ENCODE peak calls at places on chromosomes 4 and X, in seven cellular contexts. L is IMR-90, Y is K562, T is suprapubic skin, W is lower leg skin, V is NB4, R is ovary. A is an unnamed sample.

GRCh38 chr4:84530449-84530848 is 31.4 kb upstream of the NKX6-1 start:
- DNase-seq in L (peak; percentile 4), Y (no peak), T (no peak), W (no peak), V (no peak), R (no peak), A (no peak)

GRCh38 chr4:55636622-55636999 is 513 bp upstream of the NMU start:
- DNase-seq in L (no peak), Y (no peak), T (no peak), W (no peak), V (no peak), R (no peak), A (no peak)

GRCh38 chr4:83894831-83895230 is 358.9 kb downstream of the GPAT3 start:
- DNase-seq in L (no peak), Y (no peak), T (no peak), W (no peak), V (no peak), R (no peak), A (no peak)

GRCh38 chr4:89397464-89397863 is 89.9 kb upstream of the GPRIN3 start:
- DNase-seq in L (no peak), Y (no peak), T (no peak), W (no peak), V (no peak), R (no peak), A (no peak)

GRCh38 chrX:152899111-152899873 is 1.4 kb downstream of the ZNF185 start:
- DNase-seq in L (no peak), Y (no peak), T (no peak), W (no peak), V (no peak), R (no peak), A (no peak)

GRCh38 chrX:7389576-7389975 is 241.6 kb upstream of the PUDP start:
- DNase-seq in L (no peak), Y (no peak), T (no peak), W (no peak), V (no peak), R (no peak), A (no peak)

GRCh38 chr4:125322363-125322730 is 7.6 kb downstream of the FAT4 start:
- DNase-seq in L (peak; percentile 35), Y (no peak), T (no peak), W (peak; percentile 24), V (no peak), R (no peak), A (no peak)

GRCh38 chr4:20454440-20455037 is 202.8 kb downstream of the SLIT2 start:
- DNase-seq in L (no peak), Y (no peak), T (no peak), W (no peak), V (no peak), R (no peak), A (no peak)

GRCh38 chr4:52925531-52925968 is 63.4 kb downstream of the RASL11B start:
- DNase-seq in L (no peak), Y (no peak), T (no peak), W (no peak), V (peak; percentile 76), R (no peak), A (no peak)

DNA sequence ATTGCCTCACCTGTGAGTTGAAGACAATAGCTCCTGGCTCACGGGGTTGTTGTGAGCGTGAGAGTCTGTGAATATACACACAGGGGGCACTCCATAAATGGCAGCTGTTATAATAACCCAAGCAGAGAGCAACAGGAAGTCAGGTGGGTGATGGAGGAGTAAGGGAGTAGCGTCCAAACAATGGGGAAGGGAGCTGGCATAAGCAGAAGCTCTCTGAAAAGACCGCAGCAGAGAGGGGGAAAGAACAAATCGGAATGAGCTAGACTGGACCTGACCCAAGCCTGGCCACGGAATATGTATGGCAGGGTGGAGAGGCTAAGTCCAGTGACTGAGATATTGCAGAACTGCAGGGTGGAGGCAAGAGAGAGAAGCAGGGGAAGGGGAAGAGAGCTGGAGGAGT is 6.6 kb upstream of the GJB1 start:
- DNase-seq in L (no peak), Y (no peak), T (no peak), W (no peak), V (no peak), R (no peak), A (no peak)
- TF ChIP-seq POLR2A in L (no peak), Y (no peak), T (no peak), W (no peak), V (no peak), R (no peak), A (no peak)

DNA sequence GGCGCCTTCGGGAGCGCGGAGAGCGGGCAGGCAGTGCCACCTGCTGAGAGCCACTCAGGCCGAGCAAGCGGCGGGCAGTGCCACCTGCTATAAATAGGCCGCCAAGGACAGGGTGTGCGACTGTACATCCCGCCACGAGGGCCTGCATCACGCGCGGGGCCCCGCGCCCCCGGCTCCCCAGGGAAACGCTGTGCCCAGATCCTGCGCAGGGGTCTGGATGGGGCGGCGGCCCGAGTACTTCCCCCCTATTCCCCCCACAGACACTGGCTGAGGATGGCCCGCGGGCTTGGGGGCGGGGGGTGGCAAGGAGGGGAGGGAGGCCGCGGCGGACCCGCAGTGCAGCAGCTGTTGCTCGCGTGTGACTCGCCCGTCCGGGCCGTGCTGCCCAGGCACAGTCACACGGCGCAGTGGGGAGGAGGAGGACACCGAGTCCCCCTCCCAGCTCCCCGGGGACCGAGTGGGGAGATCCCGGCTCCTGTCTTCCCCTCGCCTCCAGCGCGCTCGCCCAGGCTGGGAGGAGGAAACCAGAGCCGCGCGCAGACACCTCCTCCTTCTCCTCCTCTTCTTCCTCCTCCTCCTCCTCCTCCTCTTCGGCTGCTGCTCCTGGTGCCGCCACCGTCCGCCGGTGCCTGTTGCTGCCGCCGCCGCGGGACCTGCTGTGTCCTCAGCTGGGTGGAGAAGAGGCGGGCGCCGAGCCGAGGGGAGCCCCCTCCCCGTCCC is at the start of gene TBC1D1:
- DNase-seq in L (no peak), Y (no peak), T (peak; percentile 66), W (no peak), V (peak; percentile 76), R (peak; percentile 59), A (peak; percentile 93)
- TF ChIP-seq POLR2A in L (no peak), Y (no peak), T (no peak), W (no peak), V (no peak), R (no peak), A (peak; percentile 50)

DNA sequence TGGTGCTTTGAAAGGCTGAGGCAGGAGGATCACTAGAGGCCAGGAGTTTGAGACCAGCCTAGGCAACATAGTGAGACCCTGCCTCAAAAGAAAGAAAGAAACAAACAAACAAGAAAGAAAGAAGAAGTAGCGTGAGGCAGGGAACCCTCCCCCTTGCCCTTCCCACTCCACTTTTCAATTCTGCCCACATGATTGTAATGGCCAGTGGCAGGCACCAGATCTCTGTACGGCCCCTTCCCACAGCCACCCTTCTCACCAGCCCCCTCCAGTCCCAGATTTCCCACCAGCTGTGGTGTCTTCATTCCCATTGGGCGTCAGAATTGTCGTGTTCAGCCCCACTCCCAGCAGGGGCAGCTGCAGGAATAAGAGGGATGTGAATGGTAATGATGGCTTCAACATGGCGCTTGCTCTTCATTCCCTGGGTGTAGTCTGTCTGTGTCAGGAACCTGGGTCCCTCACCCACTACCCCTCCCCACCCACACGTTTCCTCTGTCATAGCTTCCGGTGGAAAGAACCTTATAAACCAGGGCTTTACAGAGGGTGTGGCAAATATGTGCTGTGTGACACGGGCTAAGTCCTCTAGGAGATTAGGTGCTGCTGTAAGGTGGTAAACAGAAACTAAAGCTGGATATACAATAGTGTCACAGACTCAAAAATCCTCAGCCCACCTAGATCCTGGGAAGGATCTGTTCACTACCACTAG is at the start of gene IL2RG:
- DNase-seq in L (no peak), Y (peak; percentile 45), T (no peak), W (no peak), V (peak; percentile 87), R (no peak), A (no peak)
- TF ChIP-seq POLR2A in L (no peak), Y (peak; percentile 59), T (peak; percentile 15), W (no peak), V (peak; percentile 88), R (no peak), A (peak; percentile 20)

DNA sequence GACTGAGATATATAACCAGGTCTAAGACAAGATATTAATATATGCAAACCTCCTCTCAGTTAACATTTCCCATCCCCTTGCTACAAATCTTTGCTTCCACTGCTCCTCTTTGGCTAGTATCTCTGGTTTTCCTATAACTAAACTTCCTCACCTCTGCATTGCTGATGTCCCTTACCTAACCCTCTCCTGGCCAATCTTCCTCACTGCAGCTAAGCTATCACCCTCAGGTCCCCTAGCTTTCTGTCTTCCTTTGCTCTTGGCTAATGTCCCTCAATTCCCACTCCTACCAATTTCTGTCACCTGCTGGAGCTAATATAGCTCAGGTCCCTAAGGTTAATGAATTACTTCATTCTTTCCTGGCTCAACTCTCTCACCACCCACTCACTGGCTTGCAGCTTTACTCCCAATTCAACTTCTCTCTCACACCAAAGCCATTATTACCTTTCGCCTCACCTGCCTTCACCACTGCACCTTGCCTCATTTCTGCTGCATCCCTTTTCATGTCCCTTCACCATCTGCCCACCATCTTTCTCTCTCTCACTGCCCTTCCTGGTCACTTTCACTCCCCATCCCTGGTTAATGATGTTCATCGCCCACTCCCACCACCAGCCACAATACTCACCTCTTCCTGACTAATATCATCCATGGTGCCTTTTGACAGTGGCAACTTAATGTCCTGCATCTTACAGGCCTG is 26.7 kb downstream of the SMC1A start:
- DNase-seq in L (no peak), Y (no peak), T (no peak), W (no peak), V (no peak), R (no peak), A (no peak)
- TF ChIP-seq POLR2A in L (no peak), Y (peak; percentile 50), T (no peak), W (no peak), V (no peak), R (no peak), A (no peak)

DNA sequence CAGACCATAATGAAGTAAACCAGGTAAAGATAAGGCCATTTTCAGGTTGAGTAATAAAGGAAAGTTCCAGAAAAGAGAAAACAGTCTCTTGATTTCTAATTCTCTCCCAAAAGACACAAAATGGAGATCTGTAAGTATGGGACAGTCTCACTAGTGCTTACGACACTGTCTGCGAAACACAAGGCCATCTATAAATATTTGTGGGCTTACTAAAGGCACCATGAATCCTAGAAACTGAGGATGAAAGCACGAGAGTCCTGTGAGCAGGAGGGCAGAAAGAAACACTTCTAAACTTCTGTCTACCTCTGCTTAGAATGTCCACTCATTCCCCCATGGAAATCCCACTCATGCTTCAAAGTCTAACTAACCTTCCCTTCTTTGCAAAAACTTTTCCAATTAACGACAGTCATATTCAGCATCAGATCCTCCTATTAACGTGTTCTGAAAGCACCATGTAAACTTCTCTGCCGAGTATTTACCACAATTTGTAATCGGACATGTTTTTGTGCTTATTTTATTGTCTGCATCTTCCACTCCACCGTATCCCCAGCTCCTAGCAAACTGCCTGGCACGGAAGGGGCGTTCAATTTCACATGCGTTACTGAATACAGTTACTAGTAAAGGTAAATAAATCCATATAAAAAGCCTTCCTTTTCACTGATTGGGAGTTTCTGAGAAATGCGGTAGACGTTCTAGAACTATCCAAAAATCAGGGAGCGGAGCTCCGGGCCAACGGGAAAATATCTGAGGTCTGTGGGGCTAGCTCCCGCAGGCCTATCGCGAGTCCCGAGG is 672 bp downstream of the PSMD10 start:
- DNase-seq in L (peak; percentile 44), Y (no peak), T (no peak), W (no peak), V (peak; percentile 22), R (no peak), A (no peak)
- TF ChIP-seq POLR2A in L (peak; percentile 46), Y (no peak), T (no peak), W (no peak), V (no peak), R (no peak), A (no peak)